ENCODE peak calls at places on chromosome X, in six cellular contexts. N, I, P, W, X and C are unnamed samples.

GRCh38 chrX:18424482-18425198 is 768 bp upstream of the CDKL5 start:
- DNase-seq in I (peak; percentile 3), W (peak; percentile 29), X (peak; percentile 55), N (no peak), P (no peak), C (peak; percentile 48)

GRCh38 chrX:13069771-13070410 is 25.5 kb upstream of the FAM9C start:
- DNase-seq in X (no peak), P (no peak), I (no peak), N (no peak), W (no peak), C (no peak)

GRCh38 chrX:39065051-39065871 is 264.0 kb downstream of the MID1IP1 start:
- DNase-seq in I (no peak), X (peak; percentile 96), P (peak; percentile 82), W (no peak), N (no peak), C (no peak)

GRCh38 chrX:53714580-53715335 is 28.2 kb upstream of the HUWE1 start:
- DNase-seq in X (no peak), N (no peak), I (peak; percentile 45), P (no peak), W (no peak), C (peak; percentile 30)

GRCh38 chrX:130264573-130264972 is 4.1 kb downstream of the ZNF280C start:
- DNase-seq in W (no peak), X (no peak), P (no peak), N (no peak), I (no peak), C (no peak)

GRCh38 chrX:101219840-101220191 is 230 bp downstream of the DRP2 start:
- DNase-seq in W (no peak), I (no peak), N (peak; percentile 20), P (no peak), X (no peak), C (no peak)

GRCh38 chrX:2388669-2389068 is 112.1 kb downstream of the DHRSX start:
- DNase-seq in W (no peak), X (no peak), N (no peak), I (no peak), P (no peak), C (no peak)

GRCh38 chrX:147848009-147848408 is 63.7 kb upstream of the FMR1 start:
- DNase-seq in X (no peak), I (no peak), P (no peak), N (no peak), W (no peak), C (no peak)

GRCh38 chrX:20418379-20418778 is 151.7 kb upstream of the RPS6KA3 start:
- DNase-seq in N (no peak), W (no peak), I (no peak), P (no peak), X (no peak), C (no peak)

GRCh38 chrX:41558531-41558930 is 111.4 kb downstream of the NYX start:
- DNase-seq in P (no peak), X (no peak), I (no peak), W (no peak), N (no peak), C (peak; percentile 17)